ENCODE peak calls at places on chromosome 9, in nine cellular contexts. E is ovary, O is pancreas, D is PC-3, G is heart right ventricle, M is brain microvascular endothelial cell, W is HCT116, X is fibroblast of the aortic adventitia, B is GM23338. Q is an unnamed sample.

GRCh38 chr9:121358747-121359146 is 11.3 kb downstream of the STOM start:
- DNase-seq in W (no peak), E (no peak), X (no peak), G (no peak), O (no peak), B (no peak), D (no peak), M (no peak), Q (no peak)

GRCh38 chr9:110996436-110997224 is 41.6 kb downstream of the LPAR1 start:
- DNase-seq in O (no peak), G (no peak), E (peak), D (no peak), X (peak), M (no peak), B (no peak), W (no peak), Q (peak)

GRCh38 chr9:137650259-137650658 is 31.5 kb downstream of the EHMT1 start:
- DNase-seq in G (no peak), O (no peak), E (no peak), D (no peak), W (no peak), M (no peak), B (no peak), X (no peak), Q (no peak)

GRCh38 chr9:131033269-131034224 is 24.6 kb downstream of the LAMC3 start:
- DNase-seq in O (no peak), D (no peak), W (no peak), M (no peak), X (no peak), G (no peak), E (no peak), B (no peak), Q (no peak)

GRCh38 chr9:5978523-5978922 is 36.9 kb downstream of the RANBP6 start:
- DNase-seq in E (no peak), G (no peak), W (no peak), O (no peak), D (no peak), X (no peak), M (no peak), B (no peak), Q (no peak)

GRCh38 chr9:125447202-125447802 is 185.7 kb downstream of the GAPVD1 start:
- DNase-seq in D (no peak), X (no peak), B (no peak), W (no peak), M (no peak), G (no peak), O (no peak), E (no peak), Q (peak)

GRCh38 chr9:114141553-114142548 is 13.5 kb upstream of the COL27A1 start:
- DNase-seq in X (peak), D (peak), G (no peak), E (peak), W (no peak), O (no peak), M (no peak), B (no peak), Q (peak)

GRCh38 chr9:14437336-14438231 is 123.6 kb upstream of the NFIB start:
- DNase-seq in X (no peak), D (no peak), O (no peak), G (peak), E (no peak), M (no peak), W (no peak), B (no peak), Q (no peak)

GRCh38 chr9:113578877-113579269 is 115.3 kb downstream of the RGS3 start:
- DNase-seq in M (peak), G (no peak), E (no peak), O (no peak), B (no peak), X (peak), W (peak), D (peak), Q (peak)

GRCh38 chr9:113220467-113221002 is 542 bp downstream of the FKBP15 start:
- DNase-seq in M (no peak), G (no peak), D (peak), X (no peak), E (no peak), W (no peak), B (no peak), O (no peak), Q (no peak)

GRCh38 chr9:105360344-105360743 is 87.5 kb upstream of the FSD1L start:
- DNase-seq in E (no peak), W (no peak), O (no peak), M (no peak), D (no peak), G (no peak), B (no peak), X (peak), Q (no peak)

GRCh38 chr9:95834281-95834907 is 41.1 kb upstream of the ERCC6L2 start:
- DNase-seq in B (no peak), M (peak), G (no peak), X (no peak), E (no peak), W (no peak), O (no peak), D (no peak), Q (no peak)

GRCh38 chr9:93665566-93666278 is 89.3 kb downstream of the PHF2 start:
- DNase-seq in O (no peak), G (no peak), E (peak), D (no peak), W (no peak), B (no peak), X (no peak), M (no peak), Q (no peak)

GRCh38 chr9:3346549-3346948 is 179.3 kb downstream of the RFX3 start:
- DNase-seq in E (no peak), D (no peak), M (no peak), X (no peak), W (no peak), G (no peak), B (no peak), O (no peak), Q (no peak)
- H3K4me3 ChIP-seq in E (no peak), D (no peak), M (no peak), X (no peak), W (no peak), G (no peak), B (no peak), O (no peak), Q (no peak)

DNA sequence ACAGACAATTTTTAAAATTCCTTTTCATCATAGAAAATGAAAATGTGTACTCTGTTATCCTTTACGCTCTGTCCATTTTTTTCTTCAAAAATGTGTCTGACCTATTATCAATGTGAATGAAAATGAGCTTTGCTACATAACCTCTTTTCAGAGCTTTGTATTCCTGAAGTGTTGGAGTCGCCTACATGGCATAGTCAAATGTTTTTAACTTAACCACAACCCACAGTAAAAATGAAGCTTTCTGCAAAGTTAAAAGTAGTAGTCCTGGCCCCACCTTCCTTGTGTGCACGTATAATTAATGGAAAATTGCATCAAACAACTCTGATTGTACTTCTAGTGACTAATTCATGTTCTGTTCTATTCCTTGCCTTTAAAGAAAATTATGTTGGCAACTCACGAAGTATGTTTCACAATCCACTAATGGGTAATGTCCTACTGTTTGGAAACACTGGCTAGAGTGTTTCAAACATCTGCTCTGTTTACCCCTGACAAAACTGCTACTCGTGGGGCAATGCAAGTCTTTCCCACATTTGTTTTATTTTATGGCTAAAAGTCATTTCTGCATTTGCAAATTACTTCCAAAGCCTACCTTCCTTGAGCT is 18.6 kb upstream of the PSAT1 start:
- DNase-seq in B (no peak), M (no peak), D (no peak), W (no peak), E (no peak), X (peak), G (no peak), O (no peak), Q (no peak)
- H3K4me3 ChIP-seq in B (no peak), M (no peak), D (no peak), W (no peak), E (no peak), X (no peak), G (no peak), O (no peak), Q (no peak)

GRCh38 chr9:133357656-133358055 is 1.3 kb downstream of the SURF2 start:
- DNase-seq in D (no peak), E (no peak), O (no peak), X (no peak), B (no peak), W (no peak), G (no peak), M (no peak), Q (no peak)
- H3K4me3 ChIP-seq in D (peak), E (no peak), O (peak), X (peak), B (peak), W (peak), G (no peak), M (peak), Q (no peak)

GRCh38 chr9:36039121-36039520 is 2.4 kb downstream of the RECK start:
- DNase-seq in D (no peak), O (no peak), W (no peak), X (no peak), G (no peak), E (no peak), M (no peak), B (no peak), Q (no peak)
- H3K4me3 ChIP-seq in D (no peak), O (no peak), W (no peak), X (peak), G (no peak), E (no peak), M (no peak), B (no peak), Q (no peak)

GRCh38 chr9:98087420-98088354 is 31.2 kb downstream of the NANS start:
- DNase-seq in W (no peak), X (peak), D (no peak), B (peak), O (no peak), M (peak), G (peak), E (peak), Q (peak)
- H3K4me3 ChIP-seq in W (no peak), X (peak), D (no peak), B (peak), O (no peak), M (peak), G (peak), E (peak), Q (no peak)

GRCh38 chr9:91712811-91713210 is 237.2 kb downstream of the ROR2 start:
- DNase-seq in W (no peak), G (no peak), E (no peak), X (no peak), B (no peak), M (no peak), O (no peak), D (no peak), Q (no peak)

GRCh38 chr9:91714874-91715615 is 235.0 kb downstream of the ROR2 start:
- DNase-seq in G (no peak), B (no peak), M (no peak), E (no peak), D (no peak), O (no peak), X (no peak), W (no peak), Q (no peak)

GRCh38 chr9:91716239-91716638 is 233.8 kb downstream of the ROR2 start:
- DNase-seq in M (no peak), B (no peak), X (no peak), D (no peak), E (no peak), O (no peak), W (no peak), G (no peak), Q (no peak)

GRCh38 chr9:91711755-91712591 is 238.1 kb downstream of the ROR2 start:
- DNase-seq in W (no peak), E (no peak), B (no peak), D (peak), G (no peak), X (no peak), O (no peak), M (no peak), Q (peak)

DNA sequence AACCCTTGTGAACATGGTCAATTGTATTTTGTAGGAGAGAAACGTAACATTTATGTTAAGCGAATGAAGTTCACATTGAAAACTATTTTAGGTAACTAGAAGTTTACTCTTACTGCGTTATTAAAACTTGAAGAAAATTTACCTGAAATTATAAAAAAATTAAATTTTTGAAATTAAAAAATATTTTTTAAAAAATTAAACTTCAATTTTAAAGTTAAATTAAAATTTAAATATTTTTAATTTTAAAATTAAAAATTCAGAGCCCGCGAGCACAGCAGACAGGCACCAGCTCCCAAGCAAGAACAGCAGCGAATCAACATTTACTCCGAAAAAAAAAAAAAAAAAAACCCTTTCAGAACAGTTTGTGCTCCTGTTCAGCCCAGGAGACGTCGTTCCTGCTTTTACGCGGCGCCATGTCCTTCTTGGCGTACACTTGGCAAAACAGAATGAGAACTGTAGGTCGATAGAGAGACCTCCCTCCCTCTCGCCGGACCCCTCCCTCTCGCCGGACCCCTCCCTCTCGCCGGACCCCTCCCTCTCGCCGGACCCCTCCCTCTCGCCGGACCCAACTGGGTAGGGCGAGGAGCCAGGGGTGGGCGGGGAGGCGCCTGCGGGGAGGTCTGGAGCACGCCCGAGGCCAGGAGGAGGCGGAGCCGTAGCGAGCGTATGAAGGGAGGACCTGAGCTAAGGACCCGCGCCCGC is 235.9 kb downstream of the ROR2 start:
- DNase-seq in X (peak), B (peak), E (peak), W (peak), G (peak), M (peak), O (peak), D (peak), Q (peak)
- H3K4me3 ChIP-seq in X (peak), B (peak), E (peak), W (peak), G (peak), M (peak), O (peak), D (peak), Q (no peak)

Q was measured in mucosa of descending colon.